ENCODE peak calls at places on chromosomes 2 and 18, in eight cellular contexts. One of them, this sample, is unnamed.

GRCh38 chr2:238145851-238146250 is 7.4 kb downstream of the KLHL30 start:
- DNase-seq in NB4: no peak
- DNase-seq in effector CD8-positive, alpha-beta T cell: no peak
- DNase-seq in K562: no peak
- DNase-seq in iPS DF 19.7: no peak
- DNase-seq in NCI-H1092: no peak
- DNase-seq in right lobe of liver: no peak
- DNase-seq in activated B cell treated with CpG ODN at 0.5 μM for 24 hours: no peak
- DNase-seq in this sample: no peak

GRCh38 chr2:38737925-38738324 is 13.2 kb downstream of the SRSF7 start:
- DNase-seq in NCI-H1092: no peak
- DNase-seq in right lobe of liver: peak
- DNase-seq in iPS DF 19.7: no peak
- DNase-seq in activated B cell treated with CpG ODN at 0.5 μM for 24 hours: no peak
- DNase-seq in NB4: no peak
- DNase-seq in effector CD8-positive, alpha-beta T cell: no peak
- DNase-seq in K562: no peak
- DNase-seq in this sample: no peak

GRCh38 chr2:37781028-37781427 is 109.6 kb upstream of the CDC42EP3 start:
- DNase-seq in iPS DF 19.7: no peak
- DNase-seq in NB4: peak
- DNase-seq in right lobe of liver: no peak
- DNase-seq in activated B cell treated with CpG ODN at 0.5 μM for 24 hours: no peak
- DNase-seq in K562: no peak
- DNase-seq in effector CD8-positive, alpha-beta T cell: no peak
- DNase-seq in NCI-H1092: no peak
- DNase-seq in this sample: no peak

GRCh38 chr18:59085126-59085794 is 54.4 kb upstream of the SEC11C start:
- DNase-seq in iPS DF 19.7: no peak
- DNase-seq in NB4: no peak
- DNase-seq in effector CD8-positive, alpha-beta T cell: no peak
- DNase-seq in right lobe of liver: no peak
- DNase-seq in activated B cell treated with CpG ODN at 0.5 μM for 24 hours: no peak
- DNase-seq in NCI-H1092: peak
- DNase-seq in K562: no peak
- DNase-seq in this sample: no peak

GRCh38 chr2:220241423-220241822 is 614.0 kb downstream of the SLC4A3 start:
- DNase-seq in iPS DF 19.7: no peak
- DNase-seq in effector CD8-positive, alpha-beta T cell: no peak
- DNase-seq in K562: no peak
- DNase-seq in NB4: no peak
- DNase-seq in right lobe of liver: no peak
- DNase-seq in activated B cell treated with CpG ODN at 0.5 μM for 24 hours: no peak
- DNase-seq in NCI-H1092: no peak
- DNase-seq in this sample: no peak

GRCh38 chr18:48065601-48065995 is 135.1 kb upstream of the SMAD2 start:
- DNase-seq in NB4: no peak
- DNase-seq in right lobe of liver: no peak
- DNase-seq in K562: no peak
- DNase-seq in effector CD8-positive, alpha-beta T cell: no peak
- DNase-seq in activated B cell treated with CpG ODN at 0.5 μM for 24 hours: no peak
- DNase-seq in NCI-H1092: no peak
- DNase-seq in iPS DF 19.7: no peak
- DNase-seq in this sample: no peak

GRCh38 chr2:169193624-169194023 is 124.3 kb downstream of the DHRS9 start:
- DNase-seq in right lobe of liver: no peak
- DNase-seq in activated B cell treated with CpG ODN at 0.5 μM for 24 hours: no peak
- DNase-seq in NCI-H1092: no peak
- DNase-seq in effector CD8-positive, alpha-beta T cell: no peak
- DNase-seq in iPS DF 19.7: no peak
- DNase-seq in NB4: no peak
- DNase-seq in K562: no peak
- DNase-seq in this sample: no peak

GRCh38 chr2:70132244-70133126 is 45.2 kb downstream of the PCBP1 start:
- DNase-seq in right lobe of liver: no peak
- DNase-seq in effector CD8-positive, alpha-beta T cell: no peak
- DNase-seq in NCI-H1092: peak
- DNase-seq in activated B cell treated with CpG ODN at 0.5 μM for 24 hours: no peak
- DNase-seq in iPS DF 19.7: no peak
- DNase-seq in NB4: peak
- DNase-seq in K562: no peak
- DNase-seq in this sample: peak

GRCh38 chr2:84807063-84807485 is 73.8 kb downstream of the TRABD2A start:
- DNase-seq in right lobe of liver: no peak
- DNase-seq in effector CD8-positive, alpha-beta T cell: no peak
- DNase-seq in NCI-H1092: no peak
- DNase-seq in K562: no peak
- DNase-seq in iPS DF 19.7: no peak
- DNase-seq in NB4: no peak
- DNase-seq in activated B cell treated with CpG ODN at 0.5 μM for 24 hours: no peak
- DNase-seq in this sample: no peak

GRCh38 chr18:66013976-66014375 is 263.2 kb downstream of the CDH7 start:
- DNase-seq in K562: no peak
- DNase-seq in NCI-H1092: no peak
- DNase-seq in iPS DF 19.7: no peak
- DNase-seq in right lobe of liver: no peak
- DNase-seq in NB4: no peak
- DNase-seq in activated B cell treated with CpG ODN at 0.5 μM for 24 hours: no peak
- DNase-seq in effector CD8-positive, alpha-beta T cell: no peak
- DNase-seq in this sample: no peak

GRCh38 chr2:47493317-47493716 is 90.4 kb downstream of the MSH2 start:
- DNase-seq in right lobe of liver: no peak
- DNase-seq in NB4: no peak
- DNase-seq in effector CD8-positive, alpha-beta T cell: no peak
- DNase-seq in activated B cell treated with CpG ODN at 0.5 μM for 24 hours: no peak
- DNase-seq in K562: no peak
- DNase-seq in NCI-H1092: no peak
- DNase-seq in iPS DF 19.7: no peak
- DNase-seq in this sample: no peak

GRCh38 chr2:64498438-64498837 is 25.7 kb upstream of the AFTPH start:
- DNase-seq in iPS DF 19.7: no peak
- DNase-seq in right lobe of liver: no peak
- DNase-seq in activated B cell treated with CpG ODN at 0.5 μM for 24 hours: no peak
- DNase-seq in effector CD8-positive, alpha-beta T cell: no peak
- DNase-seq in K562: no peak
- DNase-seq in NB4: no peak
- DNase-seq in NCI-H1092: no peak
- DNase-seq in this sample: no peak

GRCh38 chr2:196315388-196316049 is 144.1 kb upstream of the STK17B start:
- DNase-seq in NB4: no peak
- DNase-seq in right lobe of liver: no peak
- DNase-seq in iPS DF 19.7: no peak
- DNase-seq in K562: no peak
- DNase-seq in NCI-H1092: no peak
- DNase-seq in activated B cell treated with CpG ODN at 0.5 μM for 24 hours: no peak
- DNase-seq in effector CD8-positive, alpha-beta T cell: no peak
- DNase-seq in this sample: no peak

GRCh38 chr2:15945909-15946705 is 5.8 kb downstream of the MYCN start:
- DNase-seq in iPS DF 19.7: no peak
- DNase-seq in effector CD8-positive, alpha-beta T cell: no peak
- DNase-seq in right lobe of liver: no peak
- DNase-seq in K562: no peak
- DNase-seq in NB4: no peak
- DNase-seq in NCI-H1092: no peak
- DNase-seq in activated B cell treated with CpG ODN at 0.5 μM for 24 hours: no peak
- DNase-seq in this sample: no peak

GRCh38 chr2:119598576-119598975 is 54.3 kb downstream of the CFAP221 start:
- DNase-seq in NB4: no peak
- DNase-seq in effector CD8-positive, alpha-beta T cell: no peak
- DNase-seq in activated B cell treated with CpG ODN at 0.5 μM for 24 hours: no peak
- DNase-seq in right lobe of liver: no peak
- DNase-seq in iPS DF 19.7: no peak
- DNase-seq in K562: no peak
- DNase-seq in NCI-H1092: peak
- DNase-seq in this sample: no peak

GRCh38 chr2:84888401-84889276 is 7.8 kb upstream of the TRABD2A start:
- DNase-seq in NB4: peak
- DNase-seq in activated B cell treated with CpG ODN at 0.5 μM for 24 hours: peak
- DNase-seq in NCI-H1092: no peak
- DNase-seq in effector CD8-positive, alpha-beta T cell: peak
- DNase-seq in right lobe of liver: no peak
- DNase-seq in iPS DF 19.7: no peak
- DNase-seq in K562: no peak
- DNase-seq in this sample: no peak

GRCh38 chr2:6394266-6394665 is 471.4 kb downstream of the CMPK2 start:
- DNase-seq in NCI-H1092: no peak
- DNase-seq in right lobe of liver: no peak
- DNase-seq in effector CD8-positive, alpha-beta T cell: no peak
- DNase-seq in activated B cell treated with CpG ODN at 0.5 μM for 24 hours: no peak
- DNase-seq in K562: no peak
- DNase-seq in NB4: no peak
- DNase-seq in iPS DF 19.7: no peak
- DNase-seq in this sample: peak

GRCh38 chr2:184646177-184646576 is 47.8 kb downstream of the ZNF804A start:
- DNase-seq in NB4: no peak
- DNase-seq in right lobe of liver: no peak
- DNase-seq in NCI-H1092: no peak
- DNase-seq in activated B cell treated with CpG ODN at 0.5 μM for 24 hours: no peak
- DNase-seq in K562: no peak
- DNase-seq in effector CD8-positive, alpha-beta T cell: no peak
- DNase-seq in iPS DF 19.7: no peak
- DNase-seq in this sample: no peak

GRCh38 chr2:240846881-240847601 is 21.6 kb upstream of the AGXT start:
- DNase-seq in NCI-H1092: no peak
- DNase-seq in activated B cell treated with CpG ODN at 0.5 μM for 24 hours: no peak
- DNase-seq in effector CD8-positive, alpha-beta T cell: no peak
- DNase-seq in right lobe of liver: peak
- DNase-seq in K562: no peak
- DNase-seq in NB4: no peak
- DNase-seq in iPS DF 19.7: no peak
- DNase-seq in this sample: no peak

GRCh38 chr2:178279142-178279541 is 84.8 kb downstream of the OSBPL6 start:
- DNase-seq in activated B cell treated with CpG ODN at 0.5 μM for 24 hours: no peak
- DNase-seq in effector CD8-positive, alpha-beta T cell: no peak
- DNase-seq in NCI-H1092: no peak
- DNase-seq in right lobe of liver: no peak
- DNase-seq in K562: no peak
- DNase-seq in NB4: no peak
- DNase-seq in iPS DF 19.7: no peak
- DNase-seq in this sample: no peak